ENCODE peak calls at places on chromosome 9, in nine cellular contexts. K is NB4; F is germinal center; U is mammary epithelial cell; Z is HEK293T; A is iris pigment epithelial cell; R is endothelial cell of umbilical vein; X is naive thymus-derived CD8-positive, alpha-beta T cell; Q is stimulated activated CD8-positive, alpha-beta memory T cell treated with anti-CD3 and anti-CD28 coated beads, Interleukin-15, amount 100 ng/mL, for 24 hours. T is an unnamed sample.

GRCh38 chr9:125749951-125750655 is 2.9 kb downstream of the PBX3 start:
- DNase-seq in K (no peak), F (no peak), U (peak; percentile 23), Z (no peak), A (peak; percentile 67), R (peak; percentile 30), X (no peak), Q (no peak), T (peak; percentile 58)

GRCh38 chr9:134950811-134951210 is 33.1 kb upstream of the FCN1 start:
- DNase-seq in K (no peak), F (no peak), U (no peak), Z (no peak), A (no peak), R (no peak), X (no peak), Q (no peak), T (no peak)

GRCh38 chr9:123358181-123358894 is 2.3 kb downstream of the CRB2 start:
- DNase-seq in K (no peak), F (no peak), U (no peak), Z (no peak), A (no peak), R (no peak), X (no peak), Q (no peak), T (no peak)

GRCh38 chr9:72726951-72727350 is 205.5 kb downstream of the TMC1 start:
- DNase-seq in K (no peak), F (no peak), U (no peak), Z (no peak), A (peak; percentile 20), R (no peak), X (no peak), Q (no peak), T (no peak)

GRCh38 chr9:121206516-121207370 is 5.1 kb upstream of the RAB14 start:
- DNase-seq in K (no peak), F (no peak), U (no peak), Z (no peak), A (peak; percentile 36), R (no peak), X (no peak), Q (no peak), T (no peak)

GRCh38 chr9:18504707-18505106 is 30.8 kb downstream of the ADAMTSL1 start:
- DNase-seq in K (no peak), F (no peak), U (no peak), Z (no peak), A (no peak), R (no peak), X (no peak), Q (no peak), T (no peak)

GRCh38 chr9:34562136-34562745 is 27.3 kb downstream of the CNTFR start:
- DNase-seq in K (peak; percentile 62), F (peak; percentile 65), U (no peak), Z (peak; percentile 35), A (no peak), R (no peak), X (no peak), Q (no peak), T (no peak)

GRCh38 chr9:32873546-32873945 is 90.2 kb downstream of the TMEM215 start:
- DNase-seq in K (no peak), F (no peak), U (no peak), Z (no peak), A (no peak), R (no peak), X (no peak), Q (no peak), T (no peak)

GRCh38 chr9:108316066-108316465 is 539.7 kb downstream of the ACTL7B start:
- DNase-seq in K (no peak), F (no peak), U (no peak), Z (no peak), A (no peak), R (no peak), X (no peak), Q (no peak), T (no peak)

GRCh38 chr9:107258919-107259318 is 24.2 kb upstream of the RAD23B start:
- DNase-seq in K (no peak), F (no peak), U (no peak), Z (no peak), A (no peak), R (no peak), X (no peak), Q (no peak), T (no peak)

GRCh38 chr9:107867738-107868137 is 378.2 kb upstream of the KLF4 start:
- DNase-seq in K (no peak), F (no peak), U (no peak), Z (no peak), A (no peak), R (no peak), X (no peak), Q (no peak), T (no peak)

GRCh38 chr9:133619791-133620190 is 10.6 kb upstream of the FAM163B start:
- DNase-seq in K (no peak), F (peak; percentile 31), U (no peak), Z (no peak), A (no peak), R (no peak), X (no peak), Q (no peak), T (no peak)